ENCODE peak calls at places on chromosome 21, in five cellular contexts. Y, V, Q, G and O are unnamed samples.

GRCh38 chr21:46661627-46662366 is 26.3 kb downstream of the PRMT2 start:
- DNase-seq in Y (no peak), V (no peak), Q (no peak), G (no peak), O (no peak)

GRCh38 chr21:38439336-38439900 is 58.9 kb downstream of the ERG start:
- DNase-seq in Y (no peak), V (no peak), Q (no peak), G (no peak), O (no peak)

GRCh38 chr21:36909901-36910561 is 56.4 kb downstream of the HLCS start:
- DNase-seq in Y (no peak), V (no peak), Q (no peak), G (no peak), O (no peak)

GRCh38 chr21:44405948-44406872 is 49.1 kb upstream of the LRRC3 start:
- DNase-seq in Y (no peak), V (no peak), Q (no peak), G (no peak), O (no peak)

GRCh38 chr21:26147535-26147934 is 23.0 kb downstream of the APP start:
- DNase-seq in Y (no peak), V (no peak), Q (no peak), G (no peak), O (no peak)

GRCh38 chr21:39523398-39523797 is 71.6 kb downstream of the SH3BGR start:
- DNase-seq in Y (no peak), V (no peak), Q (no peak), G (peak; percentile 70), O (no peak)

GRCh38 chr21:36203603-36203889 is 46.9 kb downstream of the DOP1B start:
- DNase-seq in Y (no peak), V (no peak), Q (no peak), G (no peak), O (no peak)

GRCh38 chr21:22691643-22692042 is 1693.4 kb downstream of the NCAM2 start:
- DNase-seq in Y (no peak), V (no peak), Q (no peak), G (no peak), O (no peak)

GRCh38 chr21:44533891-44534627 is 5.9 kb downstream of the KRTAP10-1 start:
- DNase-seq in Y (no peak), V (no peak), Q (no peak), G (peak; percentile 32), O (no peak)

GRCh38 chr21:43764576-43765495 is 11.3 kb downstream of the CSTB start:
- DNase-seq in Y (no peak), V (no peak), Q (no peak), G (no peak), O (no peak)

GRCh38 chr21:25822981-25823380 is 88.2 kb downstream of the GABPA start:
- DNase-seq in Y (no peak), V (no peak), Q (no peak), G (no peak), O (no peak)

GRCh38 chr21:38957575-38958340 is 152.0 kb downstream of the ETS2 start:
- DNase-seq in Y (no peak), V (no peak), Q (no peak), G (no peak), O (no peak)

GRCh38 chr21:27244796-27245195 is 277.9 kb upstream of the ADAMTS5 start:
- DNase-seq in Y (no peak), V (no peak), Q (no peak), G (no peak), O (no peak)

GRCh38 chr21:16476056-16476850 is 746.5 kb downstream of the USP25 start:
- DNase-seq in Y (no peak), V (no peak), Q (no peak), G (no peak), O (no peak)

GRCh38 chr21:29394051-29394450 is 95.3 kb downstream of the BACH1 start:
- DNase-seq in Y (no peak), V (no peak), Q (no peak), G (no peak), O (no peak)

DNA sequence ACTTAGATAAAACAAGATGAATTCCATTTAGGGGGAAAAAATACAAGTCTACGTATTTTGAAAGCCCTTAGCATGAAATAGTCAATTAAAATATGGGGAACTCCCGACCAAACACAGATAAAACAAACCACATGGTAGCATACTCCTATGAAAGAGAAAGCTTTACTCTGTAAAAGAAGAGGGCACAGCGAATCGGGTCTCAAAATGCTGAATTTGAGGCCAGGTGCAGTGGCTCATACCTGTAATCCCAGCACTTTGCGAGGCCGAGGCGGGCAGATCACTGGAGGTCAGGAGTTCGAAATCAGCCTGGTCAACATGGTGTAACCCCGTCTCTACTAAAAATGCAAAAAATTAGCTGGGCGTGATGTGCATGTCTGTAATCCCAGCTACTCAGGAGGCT is 116.9 kb upstream of the TIAM1 start:
- DNase-seq in Y (no peak), V (no peak), Q (no peak), G (no peak), O (no peak)
- H3K27ac ChIP-seq in Y (no peak overlapping the region), V (no peak overlapping the region), Q (no peak overlapping the region), G (no peak overlapping the region), O (no peak overlapping the region)

DNA sequence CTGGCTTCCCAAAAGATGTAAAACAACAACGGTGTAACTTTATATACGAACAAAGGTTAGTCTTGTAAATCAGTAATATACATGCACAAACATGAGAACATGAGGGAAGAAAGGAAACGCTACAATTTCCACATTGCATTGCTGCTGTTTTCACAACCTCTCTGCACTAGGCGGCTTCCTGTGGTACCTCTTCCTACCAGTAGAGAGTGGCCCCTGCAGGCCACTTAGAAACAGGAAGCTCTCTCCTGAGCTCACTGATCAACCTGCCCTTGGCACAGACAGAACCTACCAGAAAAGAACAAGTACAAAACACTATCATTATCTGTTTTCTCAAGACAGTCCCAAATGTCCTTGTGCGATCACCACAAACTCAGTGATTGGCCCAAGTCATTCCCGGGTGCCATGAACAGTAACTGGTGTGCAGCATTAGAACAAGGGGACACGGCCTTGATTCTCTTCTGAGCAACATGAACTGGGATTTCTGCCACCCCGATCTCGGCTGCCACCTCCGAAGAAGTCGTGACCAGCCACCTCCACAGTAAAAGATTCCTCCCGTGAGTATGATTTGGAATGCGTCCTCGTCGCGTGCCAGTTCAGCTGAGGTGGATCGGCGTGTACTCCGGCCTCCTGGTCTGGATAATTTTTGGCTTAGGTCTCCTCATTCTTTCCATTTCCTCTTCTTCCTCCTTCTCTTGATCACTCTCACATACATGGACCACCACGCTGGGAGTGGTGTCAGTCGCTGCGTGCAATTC is 5.7 kb upstream of the KCNE1 start:
- DNase-seq in Y (peak; percentile 34), V (no peak), Q (no peak), G (no peak), O (no peak)
- TF ChIP-seq CTCF in Y (peak; percentile 19), V (peak; percentile 30), Q (no peak), G (peak; percentile 35), O (no peak)

GRCh38 chr21:45570826-45571601 is 28.8 kb upstream of the SLC19A1 start:
- DNase-seq in Y (no peak), V (no peak), Q (no peak), G (peak; percentile 42), O (no peak)
- H3K27me3 ChIP-seq in Y (peaks cover 4% of the 10 kb centered on the region), V (no peaks in the 10 kb centered on the region), Q (no peaks in the 10 kb centered on the region), G (no peaks in the 10 kb centered on the region), O (no peaks in the 10 kb centered on the region)

GRCh38 chr21:24716306-24716918 is 890.9 kb downstream of the MRPL39 start:
- DNase-seq in Y (no peak), V (no peak), Q (no peak), G (no peak), O (no peak)
- H3K27ac ChIP-seq in Y (no peak overlapping the region), V (no peak overlapping the region), Q (no peak overlapping the region), G (no peak overlapping the region), O (no peak overlapping the region)